ENCODE peak calls at places on chromosomes 16 and 17, in seven cellular contexts. W is foreskin keratinocyte, Q is right lobe of liver, M is heart left ventricle, H is sigmoid colon, E is IMR-90, B is psoas muscle. J is an unnamed sample.

GRCh38 chr17:37742114-37742761 is 2.6 kb downstream of the HNF1B start:
- DNase-seq in W (no peak), Q (no peak), M (no peak), H (no peak), E (peak), B (no peak), J (peak)

GRCh38 chr17:77526728-77527355 is 386.1 kb downstream of the SEC14L1 start:
- DNase-seq in W (peak), Q (no peak), M (no peak), H (no peak), E (no peak), B (no peak), J (no peak)

GRCh38 chr17:69575346-69575761 is 160.9 kb downstream of the MAP2K6 start:
- DNase-seq in W (no peak), Q (no peak), M (no peak), H (no peak), E (peak), B (no peak), J (no peak)

GRCh38 chr17:78806451-78806850 is 24.4 kb upstream of the CYTH1 start:
- DNase-seq in W (no peak), Q (no peak), M (peak), H (no peak), E (no peak), B (no peak), J (no peak)

GRCh38 chr17:61323696-61324539 is 75.7 kb upstream of the TBX2 start:
- DNase-seq in W (no peak), Q (no peak), M (no peak), H (no peak), E (peak), B (peak), J (no peak)

GRCh38 chr16:87550510-87550961 is 51.8 kb upstream of the JPH3 start:
- DNase-seq in W (no peak), Q (peak), M (peak), H (no peak), E (no peak), B (peak), J (peak)

GRCh38 chr16:57152096-57153093 is 33.4 kb downstream of the PSME3IP1 start:
- DNase-seq in W (no peak), Q (no peak), M (no peak), H (peak), E (no peak), B (no peak), J (no peak)

GRCh38 chr16:80852261-80852872 is 48.0 kb upstream of the CDYL2 start:
- DNase-seq in W (peak), Q (no peak), M (no peak), H (no peak), E (peak), B (no peak), J (peak)

GRCh38 chr16:25966172-25967097 is 274.7 kb downstream of the HS3ST4 start:
- DNase-seq in W (no peak), Q (no peak), M (no peak), H (no peak), E (no peak), B (no peak), J (no peak)

GRCh38 chr17:19301973-19302372 is 60.5 kb downstream of the B9D1 start:
- DNase-seq in W (no peak), Q (no peak), M (no peak), H (peak), E (no peak), B (no peak), J (no peak)

GRCh38 chr17:61499632-61500031 is 47.4 kb downstream of the TBX4 start:
- DNase-seq in W (no peak), Q (no peak), M (no peak), H (no peak), E (no peak), B (no peak), J (no peak)

GRCh38 chr17:7466644-7467341 is 12.6 kb downstream of the ZBTB4 start:
- DNase-seq in W (no peak), Q (peak), M (peak), H (peak), E (peak), B (peak), J (no peak)

GRCh38 chr16:11685844-11686618 is 17.8 kb downstream of the SNN start:
- DNase-seq in W (no peak), Q (peak), M (no peak), H (peak), E (peak), B (no peak), J (no peak)

GRCh38 chr16:1745900-1746692 is 25.2 kb downstream of the NME3 start:
- DNase-seq in W (peak), Q (no peak), M (no peak), H (no peak), E (peak), B (no peak), J (peak)

GRCh38 chr17:73015722-73016276 is 76.7 kb downstream of the SLC39A11 start:
- DNase-seq in W (no peak), Q (no peak), M (no peak), H (no peak), E (no peak), B (no peak), J (no peak)

GRCh38 chr17:54901230-54901847 is 687 bp downstream of the TOM1L1 start:
- DNase-seq in W (peak), Q (no peak), M (no peak), H (no peak), E (peak), B (no peak), J (peak)

GRCh38 chr17:66945451-66945850 is 19.1 kb upstream of the CACNG4 start:
- DNase-seq in W (peak), Q (no peak), M (no peak), H (no peak), E (no peak), B (no peak), J (no peak)

GRCh38 chr16:11079657-11080187 is 135.4 kb downstream of the CLEC16A start:
- DNase-seq in W (peak), Q (no peak), M (no peak), H (peak), E (peak), B (no peak), J (no peak)

GRCh38 chr16:27495191-27495590 is 54.5 kb downstream of the GTF3C1 start:
- DNase-seq in W (peak), Q (no peak), M (no peak), H (peak), E (peak), B (peak), J (no peak)

GRCh38 chr17:32161506-32162365 is 19.4 kb downstream of the RHOT1 start:
- DNase-seq in W (peak), Q (no peak), M (no peak), H (no peak), E (peak), B (no peak), J (peak)

GRCh38 chr17:60573139-60573975 is 26.6 kb upstream of the PPM1D start:
- DNase-seq in W (peak), Q (no peak), M (no peak), H (peak), E (peak), B (no peak), J (no peak)

GRCh38 chr17:1590031-1590746 is 27.6 kb upstream of the PITPNA start:
- DNase-seq in W (peak), Q (no peak), M (peak), H (no peak), E (peak), B (peak), J (peak)

GRCh38 chr16:59604331-59604730 is 870.2 kb upstream of the GOT2 start:
- DNase-seq in W (peak), Q (no peak), M (no peak), H (no peak), E (peak), B (no peak), J (no peak)

GRCh38 chr17:72336026-72336803 is 215.4 kb downstream of the SOX9 start:
- DNase-seq in W (no peak), Q (no peak), M (no peak), H (no peak), E (no peak), B (no peak), J (no peak)

GRCh38 chr16:73365010-73365409 is 317.1 kb upstream of the ZFHX3 start:
- DNase-seq in W (no peak), Q (no peak), M (no peak), H (no peak), E (peak), B (peak), J (no peak)

GRCh38 chr16:72042157-72042660 is 12.1 kb upstream of the HP start:
- DNase-seq in W (no peak), Q (peak), M (no peak), H (no peak), E (no peak), B (peak), J (no peak)

GRCh38 chr17:52495646-52496045 is 337.1 kb upstream of the CA10 start:
- DNase-seq in W (no peak), Q (no peak), M (no peak), H (no peak), E (no peak), B (no peak), J (no peak)

GRCh38 chr17:64202683-64203430 is 60.2 kb downstream of the TEX2 start:
- DNase-seq in W (peak), Q (peak), M (no peak), H (no peak), E (peak), B (no peak), J (peak)

GRCh38 chr17:54951286-54951685 is 17.2 kb downstream of the COX11 start:
- DNase-seq in W (no peak), Q (no peak), M (no peak), H (no peak), E (no peak), B (no peak), J (no peak)

GRCh38 chr16:71572497-71573116 is 4.3 kb downstream of the TAT start:
- DNase-seq in W (no peak), Q (no peak), M (no peak), H (no peak), E (no peak), B (no peak), J (no peak)

GRCh38 chr17:72334205-72334604 is 213.4 kb downstream of the SOX9 start:
- DNase-seq in W (peak), Q (no peak), M (no peak), H (no peak), E (peak), B (no peak), J (no peak)

GRCh38 chr17:17236295-17237025 is 508 bp downstream of the FLCN start:
- DNase-seq in W (peak), Q (peak), M (no peak), H (no peak), E (peak), B (no peak), J (peak)

GRCh38 chr16:19835989-19836421 is 48.6 kb downstream of the GPRC5B start:
- DNase-seq in W (no peak), Q (no peak), M (no peak), H (no peak), E (peak), B (no peak), J (no peak)

GRCh38 chr17:48016112-48016511 is 21.5 kb downstream of the COPZ2 start:
- DNase-seq in W (no peak), Q (no peak), M (no peak), H (no peak), E (peak), B (no peak), J (no peak)

DNA sequence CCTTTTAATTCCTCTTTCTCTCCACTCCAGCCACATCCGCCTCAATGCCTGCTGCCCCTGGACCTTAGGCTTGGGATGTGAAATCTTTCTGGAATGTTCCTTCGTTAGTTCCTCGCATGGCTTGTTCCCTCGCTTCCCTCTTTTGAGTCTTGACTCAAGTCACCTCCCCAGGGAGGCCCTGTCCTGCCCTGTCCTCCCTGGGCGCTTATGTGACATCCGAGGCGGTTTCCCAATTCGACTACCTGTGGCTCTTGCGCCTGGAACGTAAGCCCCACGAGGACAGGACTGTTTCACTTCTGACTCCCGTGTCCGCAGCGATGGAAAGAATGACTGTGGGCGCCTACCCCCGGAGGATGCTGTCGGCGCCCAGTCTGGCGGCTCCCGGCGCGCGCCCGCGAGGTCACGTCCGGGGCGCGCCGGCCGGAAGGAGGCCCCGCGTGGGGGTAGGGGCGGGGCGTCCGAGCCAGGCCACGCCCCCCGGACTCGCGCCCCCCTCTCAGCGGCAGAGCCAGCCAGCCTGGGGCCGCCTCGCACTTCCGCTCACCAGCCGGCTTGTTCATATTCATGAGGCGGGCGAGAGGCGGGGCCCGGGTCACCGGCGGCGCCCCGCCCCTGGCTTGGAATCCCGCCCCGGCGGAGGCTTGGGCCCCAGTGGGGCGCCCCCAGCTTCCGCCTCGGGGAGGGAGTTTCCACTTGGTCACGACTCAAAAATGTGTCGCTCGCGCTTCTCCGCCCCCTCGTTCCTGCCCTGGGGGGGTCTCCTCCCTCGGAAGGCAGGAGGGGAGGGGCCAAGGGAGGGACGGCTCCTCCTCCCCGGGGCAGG is 8.4 kb upstream of the GLIS2 start:
- DNase-seq in W (peak), Q (peak), M (peak), H (peak), E (peak), B (peak), J (peak)
- TF ChIP-seq CTCF in W (no peak), Q (no peak), M (no peak), H (no peak), E (no peak), B (no peak), J (no peak)

DNA sequence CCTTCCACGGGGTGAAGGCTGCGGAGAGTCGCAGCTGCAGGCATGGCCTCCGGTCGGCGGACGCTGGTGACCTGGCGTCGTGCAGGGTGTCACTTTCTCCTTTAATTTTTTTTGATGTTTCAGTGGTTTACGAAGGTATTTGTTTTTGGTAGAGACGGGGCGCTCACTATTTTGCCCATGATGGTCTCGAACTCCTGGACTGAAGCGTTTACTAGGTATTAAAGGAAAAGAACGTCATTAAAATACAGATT is 17.1 kb downstream of the ZNF213 start:
- DNase-seq in W (no peak), Q (no peak), M (no peak), H (no peak), E (no peak), B (no peak), J (no peak)
- H3K27ac ChIP-seq in W (no peak), Q (no peak), M (peak), H (peak), E (no peak), B (no peak), J (peak)

GRCh38 chr17:9116861-9117568 is 95.7 kb downstream of the NTN1 start:
- DNase-seq in W (no peak), Q (no peak), M (no peak), H (peak), E (no peak), B (no peak), J (no peak)
- TF ChIP-seq CTCF in W (no peak), Q (no peak), M (no peak), H (no peak), E (no peak), B (no peak), J (no peak)

GRCh38 chr16:30953111-30953510 is 4.2 kb downstream of the ORAI3 start:
- DNase-seq in W (no peak), Q (no peak), M (peak), H (no peak), E (no peak), B (no peak), J (no peak)
- H3K27ac ChIP-seq in W (no peak), Q (no peak), M (peak), H (peak), E (no peak), B (peak), J (peak)

GRCh38 chr16:7513429-7513828 is 180.8 kb downstream of the RBFOX1 start:
- DNase-seq in W (no peak), Q (no peak), M (no peak), H (no peak), E (no peak), B (no peak), J (no peak)
- TF ChIP-seq CTCF in W (peak), Q (peak), M (no peak), H (no peak), E (no peak), B (peak), J (no peak)

GRCh38 chr17:50661348-50661747 is 26.7 kb downstream of the ABCC3 start:
- DNase-seq in W (no peak), Q (no peak), M (no peak), H (no peak), E (no peak), B (no peak), J (no peak)
- H3K27ac ChIP-seq in W (peak), Q (peak), M (peak), H (peak), E (peak), B (peak), J (peak)